ENCODE peak calls at places on chromosome 10, in seven cellular contexts. H is neural crest cell; M is T-cell; R is NCI-H2081; L is tibial artery; N is activated CD4-positive, alpha-beta T cell treated with anti-CD3 and anti-CD28 coated beads, Interleukin-2, amount 10 ng/mL, durations not matched to agents 7 days and 5 days; O is SHP77 treated with DMSO at 0.1 percent for 48 hours. T is an unnamed sample.

GRCh38 chr10:79483299-79483698 is 29.0 kb upstream of the EIF5AL1 start:
- DNase-seq in H (no peak), M (no peak), R (no peak), L (no peak), N (no peak), O (no peak), T (no peak)

GRCh38 chr10:6498771-6499170 is 81.3 kb downstream of the PRKCQ start:
- DNase-seq in H (no peak), M (peak), R (no peak), L (no peak), N (peak), O (no peak), T (no peak)

GRCh38 chr10:105207596-105207995 is 566.5 kb downstream of the SORCS3 start:
- DNase-seq in H (no peak), M (no peak), R (no peak), L (no peak), N (no peak), O (no peak), T (no peak)

GRCh38 chr10:77794256-77795142 is 132.1 kb downstream of the DLG5 start:
- DNase-seq in H (no peak), M (no peak), R (no peak), L (peak), N (no peak), O (no peak), T (no peak)

GRCh38 chr10:102633282-102633681 is 11.0 kb upstream of the TRIM8 start:
- DNase-seq in H (no peak), M (no peak), R (no peak), L (no peak), N (peak), O (no peak), T (no peak)

GRCh38 chr10:89795840-89796239 is 94.5 kb downstream of the KIF20B start:
- DNase-seq in H (no peak), M (no peak), R (no peak), L (no peak), N (no peak), O (no peak), T (no peak)

GRCh38 chr10:31242902-31243301 is 76.1 kb upstream of the ZEB1 start:
- DNase-seq in H (no peak), M (no peak), R (no peak), L (no peak), N (peak), O (no peak), T (no peak)

GRCh38 chr10:67780759-67781538 is 57.0 kb downstream of the DNAJC12 start:
- DNase-seq in H (no peak), M (no peak), R (no peak), L (no peak), N (no peak), O (no peak), T (no peak)

GRCh38 chr10:70603439-70603778 is 868 bp upstream of the PRF1 start:
- DNase-seq in H (no peak), M (peak), R (no peak), L (no peak), N (no peak), O (no peak), T (no peak)

GRCh38 chr10:126373982-126374381 is 14.3 kb downstream of the ADAM12 start:
- DNase-seq in H (no peak), M (no peak), R (no peak), L (no peak), N (no peak), O (no peak), T (no peak)

GRCh38 chr10:131187274-131187673 is 124.2 kb downstream of the TCERG1L start:
- DNase-seq in H (no peak), M (no peak), R (no peak), L (peak), N (no peak), O (no peak), T (peak)

GRCh38 chr10:42594246-42594650 is 44.1 kb downstream of the ZNF33B start:
- DNase-seq in H (no peak), M (no peak), R (no peak), L (no peak), N (no peak), O (no peak), T (no peak)

GRCh38 chr10:72260588-72261322 is 13.0 kb upstream of the DDIT4 start:
- DNase-seq in H (peak), M (peak), R (no peak), L (peak), N (peak), O (no peak), T (peak)

GRCh38 chr10:81108516-81109199 is 571.0 kb downstream of the SH2D4B start:
- DNase-seq in H (no peak), M (no peak), R (no peak), L (no peak), N (no peak), O (no peak), T (no peak)

GRCh38 chr10:51804861-51805260 is 105.5 kb upstream of the CSTF2T start:
- DNase-seq in H (no peak), M (no peak), R (no peak), L (no peak), N (no peak), O (no peak), T (no peak)

GRCh38 chr10:101441539-101442455 is 87.8 kb downstream of the BTRC start:
- DNase-seq in H (no peak), M (no peak), R (no peak), L (no peak), N (peak), O (peak), T (peak)

GRCh38 chr10:17779761-17780160 is 27.8 kb downstream of the TMEM236 start:
- DNase-seq in H (no peak), M (no peak), R (no peak), L (no peak), N (no peak), O (no peak), T (no peak)

GRCh38 chr10:81403451-81403850 is 471.5 kb upstream of the NRG3 start:
- DNase-seq in H (no peak), M (no peak), R (no peak), L (no peak), N (no peak), O (no peak), T (no peak)

GRCh38 chr10:78248651-78249464 is 215.2 kb downstream of the RPS24 start:
- DNase-seq in H (no peak), M (no peak), R (no peak), L (no peak), N (no peak), O (no peak), T (no peak)

GRCh38 chr10:73529089-73529832 is 33.4 kb upstream of the PPP3CB start:
- DNase-seq in H (peak), M (peak), R (peak), L (no peak), N (peak), O (peak), T (peak)

GRCh38 chr10:92799591-92799990 is 48.7 kb upstream of the EXOC6 start:
- DNase-seq in H (no peak), M (no peak), R (no peak), L (no peak), N (no peak), O (no peak), T (no peak)

GRCh38 chr10:37763132-37763531 is 94.3 kb downstream of the ZNF248 start:
- DNase-seq in H (no peak), M (no peak), R (no peak), L (no peak), N (no peak), O (no peak), T (no peak)

GRCh38 chr10:63208981-63209380 is 75.9 kb downstream of the NRBF2 start:
- DNase-seq in H (no peak), M (no peak), R (no peak), L (no peak), N (no peak), O (no peak), T (no peak)

GRCh38 chr10:35563266-35563891 is 41.8 kb upstream of the GJD4 start:
- DNase-seq in H (peak), M (no peak), R (peak), L (no peak), N (peak), O (peak), T (peak)

GRCh38 chr10:121610798-121611325 is 12.6 kb upstream of the FGFR2 start:
- DNase-seq in H (no peak), M (no peak), R (no peak), L (no peak), N (no peak), O (no peak), T (no peak)

GRCh38 chr10:10394933-10395658 is 622.6 kb upstream of the CELF2 start:
- DNase-seq in H (no peak), M (no peak), R (no peak), L (no peak), N (no peak), O (no peak), T (no peak)

GRCh38 chr10:46094931-46095755 is 49.1 kb upstream of the MSMB start:
- DNase-seq in H (no peak), M (no peak), R (no peak), L (no peak), N (peak), O (no peak), T (no peak)

GRCh38 chr10:102612964-102613275 is 31.4 kb upstream of the TRIM8 start:
- DNase-seq in H (no peak), M (peak), R (no peak), L (no peak), N (peak), O (no peak), T (no peak)

GRCh38 chr10:12051241-12051640 is 8.6 kb upstream of the UPF2 start:
- DNase-seq in H (no peak), M (no peak), R (no peak), L (no peak), N (no peak), O (no peak), T (no peak)

GRCh38 chr10:126905776-126906703 is 812 bp downstream of the DOCK1 start:
- DNase-seq in H (peak), M (no peak), R (no peak), L (no peak), N (no peak), O (no peak), T (peak)

GRCh38 chr10:14302035-14302434 is 28.7 kb downstream of the FRMD4A start:
- DNase-seq in H (no peak), M (no peak), R (no peak), L (no peak), N (no peak), O (no peak), T (no peak)